ENCODE peak calls at places on chromosomes 12 and 14, in ten cellular contexts. D is CD8-positive, alpha-beta memory T cell; M is left lung; R is adrenal gland; Z is SK-N-SH; C is CD4-positive, alpha-beta memory T cell; H is tibial artery; A is prostate gland; S is neural progenitor cell; X is mesenchymal stem cell. W is an unnamed sample.
A peak's percentile ranks its signal among the peaks of the same experiment; 100 is the strongest.

GRCh38 chr14:89813485-89814080 is 140.9 kb downstream of the EFCAB11 start:
- DNase-seq in Z (no peak), R (no peak), H (no peak), X (peak; percentile 79), M (no peak), C (no peak), D (no peak), A (no peak), S (peak; percentile 39), W (no peak)

GRCh38 chr12:123097521-123098084 is 53.3 kb downstream of the PITPNM2 start:
- DNase-seq in R (peak; percentile 70), S (no peak), C (no peak), M (no peak), D (no peak), A (no peak), X (peak; percentile 86), H (peak; percentile 39), Z (no peak), W (no peak)

GRCh38 chr14:66000771-66001170 is 485.4 kb upstream of the CCDC196 start:
- DNase-seq in S (no peak), C (no peak), Z (no peak), X (no peak), R (no peak), H (no peak), A (no peak), D (no peak), M (no peak), W (no peak)

GRCh38 chr14:104888489-104889373 is 23.7 kb downstream of the CEP170B start:
- DNase-seq in M (peak; percentile 74), X (no peak), A (no peak), C (no peak), H (no peak), D (no peak), R (peak; percentile 14), S (no peak), Z (no peak), W (no peak)

GRCh38 chr12:1915082-1915968 is 3.1 kb downstream of the CACNA2D4 start:
- DNase-seq in H (no peak), D (peak; percentile 57), S (no peak), X (no peak), R (peak; percentile 9), Z (peak; percentile 24), A (no peak), C (peak; percentile 56), M (no peak), W (no peak)

GRCh38 chr12:30427555-30427954 is 268.1 kb downstream of the IPO8 start:
- DNase-seq in S (no peak), R (no peak), H (no peak), C (no peak), M (no peak), Z (no peak), X (no peak), A (no peak), D (no peak), W (no peak)

GRCh38 chr14:100604126-100604501 is 16.9 kb upstream of the BEGAIN start:
- DNase-seq in H (no peak), D (no peak), R (no peak), X (no peak), M (no peak), A (no peak), S (no peak), C (no peak), Z (peak; percentile 19), W (no peak)

GRCh38 chr12:45726594-45727300 is 2.8 kb upstream of the ARID2 start:
- DNase-seq in Z (peak; percentile 55), M (peak; percentile 92), S (peak; percentile 59), R (peak; percentile 62), C (peak; percentile 33), X (peak; percentile 59), A (peak; percentile 64), D (no peak), H (peak; percentile 60), W (peak; percentile 65)

GRCh38 chr12:104865080-104865479 is 93.0 kb downstream of the SLC41A2 start:
- DNase-seq in R (no peak), A (no peak), Z (no peak), C (no peak), D (no peak), S (no peak), H (no peak), X (no peak), M (no peak), W (no peak)

GRCh38 chr12:16281157-16281556 is 3.7 kb upstream of the SLC15A5 start:
- DNase-seq in D (no peak), X (no peak), A (no peak), S (no peak), Z (no peak), M (no peak), H (no peak), R (no peak), C (no peak), W (no peak)

GRCh38 chr12:68158427-68158826 is 1.1 kb downstream of the IFNG start:
- DNase-seq in H (no peak), D (peak; percentile 26), X (peak; percentile 8), Z (no peak), R (no peak), C (peak; percentile 52), A (no peak), S (peak; percentile 38), M (no peak), W (no peak)

GRCh38 chr14:31339743-31340142 is 80.6 kb downstream of the HEATR5A start:
- DNase-seq in H (no peak), S (no peak), X (no peak), A (no peak), R (no peak), C (no peak), Z (no peak), M (no peak), D (no peak), W (no peak)

DNA sequence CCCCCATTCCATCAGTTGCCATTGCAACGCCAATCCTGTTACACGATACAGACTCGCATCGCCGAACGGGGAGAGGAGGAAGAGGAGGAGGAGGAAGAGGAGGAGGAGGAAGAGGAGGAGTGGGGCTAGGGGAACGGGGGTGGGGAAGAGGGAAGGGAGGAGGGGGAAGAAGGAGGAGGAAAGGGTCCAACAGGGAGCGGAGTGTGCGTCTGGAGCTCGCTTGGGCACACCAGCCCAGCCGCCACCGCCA is 241 bp downstream of the MDGA2 start:
- DNase-seq in M (no peak), C (no peak), R (no peak), X (no peak), Z (no peak), A (no peak), D (no peak), S (peak; percentile 58), H (no peak), W (no peak)
- H3K4me3 ChIP-seq in M (peak overlapping the region; percentile 10), C (no peak overlapping the region), R (no peak overlapping the region), X (peak overlapping the region; percentile 53), Z (no peak overlapping the region), A (no peak overlapping the region), D (no peak overlapping the region), S (peak overlapping the region; percentile 72), H (no peak overlapping the region), W (no peak overlapping the region)

DNA sequence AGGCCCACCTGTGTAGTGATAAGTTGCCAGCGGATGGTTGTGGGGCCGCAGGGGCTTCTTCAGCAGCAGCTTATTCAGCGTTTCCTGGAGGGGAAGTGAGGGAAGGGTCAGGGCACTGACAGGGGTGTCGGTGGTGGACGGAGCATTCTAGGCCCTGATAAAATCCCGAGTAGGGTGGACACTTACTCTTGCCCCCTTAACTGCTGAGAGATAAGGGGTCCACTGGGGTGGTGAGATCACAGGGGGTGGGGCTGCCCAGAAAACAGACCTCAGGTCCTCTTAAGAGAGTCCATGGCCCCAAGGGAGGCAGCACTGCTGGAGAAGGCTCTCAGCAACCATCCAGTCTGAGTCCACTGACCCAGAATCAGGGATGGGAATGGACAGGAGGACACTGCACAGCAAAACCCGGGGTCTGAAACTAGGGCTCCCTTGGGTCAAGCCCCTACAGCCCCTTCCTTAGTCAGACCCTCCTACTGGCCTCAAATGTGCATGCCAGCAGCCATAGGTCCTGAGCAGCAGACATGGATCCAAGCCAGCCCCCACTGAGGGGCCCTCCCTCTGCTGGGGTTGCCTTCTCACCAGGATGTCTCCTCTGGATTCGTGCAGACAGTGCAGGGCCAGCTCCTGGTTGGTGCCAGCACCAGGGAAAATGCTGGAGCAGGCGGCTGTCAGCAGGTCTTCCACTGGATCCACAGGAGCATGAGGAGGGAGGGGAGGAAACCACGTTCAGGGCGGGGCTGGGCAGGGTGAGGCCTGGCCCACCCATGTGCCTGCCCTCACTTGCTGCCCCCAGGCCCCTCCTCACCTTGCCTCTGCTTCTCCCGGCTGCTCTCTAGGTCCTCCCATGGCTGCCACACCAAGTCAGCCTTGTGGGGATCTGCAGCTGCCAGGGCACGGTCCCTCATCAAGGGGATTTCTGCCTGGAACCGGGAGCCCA is 12.1 kb upstream of the PNMA1 start:
- DNase-seq in D (no peak), R (no peak), S (no peak), Z (no peak), M (no peak), X (no peak), A (no peak), C (no peak), H (no peak), W (no peak)
- H3K27ac ChIP-seq in D (peak overlapping the region; percentile 35), R (peak overlapping the region; percentile 75), S (no peak overlapping the region), Z (no peak overlapping the region), M (peak overlapping the region; percentile 80), X (peak overlapping the region; percentile 97), A (peak overlapping the region; percentile 40), C (peak overlapping the region; percentile 17), H (peak overlapping the region; percentile 71), W (peak overlapping the region; percentile 73)

GRCh38 chr12:25996677-25997076 is 38.2 kb downstream of the RASSF8 start:
- DNase-seq in D (no peak), C (no peak), M (no peak), X (no peak), S (no peak), H (no peak), R (no peak), A (no peak), Z (no peak), W (no peak)
- H3K4me1 ChIP-seq in D (no peaks in the 10 kb centered on the region), C (no peaks in the 10 kb centered on the region), M (no peaks in the 10 kb centered on the region), X (peaks cover 7% of the 10 kb centered on the region), S (peaks cover 56% of the 10 kb centered on the region), H (no peaks in the 10 kb centered on the region), R (peaks cover 6% of the 10 kb centered on the region), A (peaks cover 7% of the 10 kb centered on the region), Z (peaks cover 10% of the 10 kb centered on the region), W (peaks cover 15% of the 10 kb centered on the region)

GRCh38 chr14:22251090-22251489 is 337.9 kb downstream of the DAD1 start:
- DNase-seq in S (no peak), M (no peak), R (no peak), Z (no peak), X (no peak), D (no peak), A (no peak), H (no peak), C (no peak), W (no peak)

GRCh38 chr14:22255042-22255441 is 334.0 kb downstream of the DAD1 start:
- DNase-seq in H (no peak), S (no peak), R (no peak), C (no peak), D (no peak), X (no peak), Z (no peak), M (no peak), A (no peak), W (no peak)

GRCh38 chr14:22243971-22244581 is 344.9 kb downstream of the DAD1 start:
- DNase-seq in X (no peak), M (peak; percentile 42), Z (no peak), H (no peak), R (no peak), S (no peak), C (no peak), A (no peak), D (no peak), W (no peak)

GRCh38 chr14:22252591-22253178 is 336.3 kb downstream of the DAD1 start:
- DNase-seq in D (no peak), Z (no peak), A (no peak), R (no peak), S (no peak), H (peak; percentile 38), M (no peak), C (no peak), X (peak; percentile 41), W (peak; percentile 5)

GRCh38 chr14:22249775-22250174 is 339.2 kb downstream of the DAD1 start:
- DNase-seq in S (no peak), Z (no peak), H (no peak), X (no peak), R (no peak), M (no peak), D (no peak), A (no peak), C (no peak), W (no peak)
- H3K4me3 ChIP-seq in S (no peak overlapping the region), Z (no peak overlapping the region), H (no peak overlapping the region), X (no peak overlapping the region), R (no peak overlapping the region), M (no peak overlapping the region), D (no peak overlapping the region), A (no peak overlapping the region), C (no peak overlapping the region), W (no peak overlapping the region)

W was measured in thyroid gland.